ENCODE peak calls at places on chromosomes 5 and 9, in four cellular contexts. U is left ventricle myocardium inferior, Z is cardiac muscle cell, F is pancreas. A is an unnamed sample. For H3K4me1, the result is how much of the 10 kb centered on the place peaks cover.

GRCh38 chr9:87792831-87793288 is 66.9 kb downstream of the CTSL start:
- DNase-seq in U (peak), F (no peak), Z (peak), A (peak)

GRCh38 chr5:161403996-161404395 is 142.5 kb downstream of the GABRB2 start:
- DNase-seq in F (no peak), U (no peak), Z (no peak), A (no peak)

GRCh38 chr5:40799248-40799647 is 1.1 kb upstream of the PRKAA1 start:
- DNase-seq in U (no peak), F (no peak), Z (peak), A (no peak)

GRCh38 chr9:136228107-136228875 is 17.3 kb downstream of the QSOX2 start:
- DNase-seq in U (no peak), Z (peak), F (peak), A (no peak)

GRCh38 chr9:131278421-131279111 is 2.3 kb upstream of the FAM78A start:
- DNase-seq in Z (no peak), U (no peak), F (no peak), A (no peak)

GRCh38 chr5:14353661-14354474 is 210.7 kb downstream of the TRIO start:
- DNase-seq in Z (no peak), U (no peak), F (no peak), A (no peak)

GRCh38 chr5:4879693-4880303 is 260.3 kb upstream of the ADAMTS16 start:
- DNase-seq in F (peak), U (peak), Z (peak), A (peak)

GRCh38 chr5:59107692-59108091 is 524.8 kb downstream of the RAB3C start:
- DNase-seq in U (no peak), Z (peak), F (no peak), A (no peak)

GRCh38 chr9:116274293-116274692 is 120.7 kb downstream of the PAPPA start:
- DNase-seq in Z (peak), F (no peak), U (no peak), A (no peak)

GRCh38 chr5:83277953-83278352 is 193.6 kb upstream of the VCAN start:
- DNase-seq in F (no peak), Z (no peak), U (no peak), A (no peak)

GRCh38 chr5:5638193-5638592 is 215.7 kb downstream of the ICE1 start:
- DNase-seq in F (no peak), Z (peak), U (no peak), A (no peak)

GRCh38 chr9:93520523-93520922 is 55.9 kb upstream of the PHF2 start:
- DNase-seq in U (no peak), F (no peak), Z (no peak), A (no peak)

GRCh38 chr9:80842383-80842782 is 847.0 kb downstream of the TLE1 start:
- DNase-seq in F (no peak), U (no peak), Z (no peak), A (no peak)

GRCh38 chr9:18689881-18690280 is 215.9 kb downstream of the ADAMTSL1 start:
- DNase-seq in U (no peak), Z (no peak), F (no peak), A (no peak)
- H3K4me1 ChIP-seq in U (under half), Z (under half), F (under half), A (under half)

GRCh38 chr9:33498387-33498786 is 24.7 kb upstream of the NOL6 start:
- DNase-seq in Z (peak), U (no peak), F (no peak), A (no peak)
- TF ChIP-seq CTCF in Z (peak), U (peak), F (no peak), A (no peak)

GRCh38 chr9:113569472-113570060 is 106.0 kb downstream of the RGS3 start:
- DNase-seq in Z (no peak), U (no peak), F (no peak), A (no peak)
- H3K4me1 ChIP-seq in Z (under half), U (half or more), F (under half), A (half or more)

GRCh38 chr5:111681791-111682190 is 75.2 kb downstream of the NREP start:
- DNase-seq in Z (peak), U (no peak), F (no peak), A (no peak)

GRCh38 chr5:111689576-111689975 is 67.4 kb downstream of the NREP start:
- DNase-seq in U (no peak), Z (no peak), F (no peak), A (no peak)

GRCh38 chr5:111681414-111681790 is 75.6 kb downstream of the NREP start:
- DNase-seq in Z (peak), F (no peak), U (no peak), A (no peak)

GRCh38 chr5:111680737-111681413 is 76.1 kb downstream of the NREP start:
- DNase-seq in U (peak), F (peak), Z (peak), A (no peak)

GRCh38 chr5:111685969-111686368 is 71.0 kb downstream of the NREP start:
- DNase-seq in Z (no peak), U (no peak), F (no peak), A (no peak)
- TF ChIP-seq CTCF in Z (no peak), U (no peak), F (no peak), A (no peak)

GRCh38 chr5:140346348-140347221 is at the start of gene HBEGF:
- DNase-seq in Z (peak), U (peak), F (peak), A (peak)
- H3K4me1 ChIP-seq in Z (under half), U (half or more), F (under half), A (half or more)

GRCh38 chr5:120092649-120093048 is 371.5 kb upstream of the PRR16 start:
- DNase-seq in Z (no peak), U (no peak), F (no peak), A (no peak)

GRCh38 chr5:120096413-120096812 is 367.7 kb upstream of the PRR16 start:
- DNase-seq in Z (peak), F (no peak), U (no peak), A (no peak)

GRCh38 chr5:120088831-120089230 is 375.3 kb upstream of the PRR16 start:
- DNase-seq in F (no peak), Z (peak), U (no peak), A (no peak)

GRCh38 chr5:120091376-120091948 is 372.6 kb upstream of the PRR16 start:
- DNase-seq in U (no peak), F (no peak), Z (no peak), A (no peak)

GRCh38 chr5:120093178-120093577 is 370.9 kb upstream of the PRR16 start:
- DNase-seq in U (no peak), Z (no peak), F (no peak), A (peak)
- TF ChIP-seq CTCF in U (no peak), Z (no peak), F (no peak), A (no peak)